ENCODE peak calls at places on chromosomes 3 and 15, in nine cellular contexts. S is endothelial cell; V is CD8-positive, alpha-beta T cell; J is A549; M is fibroblast of lung; O is heart right ventricle; K is dorsolateral prefrontal cortex; W is foreskin fibroblast; P is AG10803. F is an unnamed sample.
A peak's percentile ranks its signal among the peaks of the same experiment; 100 is the strongest.

GRCh38 chr15:88776646-88777045 is 26.6 kb upstream of the ACAN start:
- DNase-seq in S (no peak), V (no peak), J (no peak), M (no peak), O (no peak), K (peak; percentile 59), W (no peak), P (no peak), F (no peak)

GRCh38 chr3:7709383-7710082 is 792.1 kb upstream of the LMCD1 start:
- DNase-seq in S (no peak), V (no peak), J (no peak), M (peak; percentile 81), O (no peak), K (no peak), W (no peak), P (no peak), F (no peak)

GRCh38 chr3:10986592-10986991 is 6.0 kb upstream of the SLC6A1 start:
- DNase-seq in S (no peak), V (no peak), J (no peak), M (no peak), O (no peak), K (no peak), W (no peak), P (no peak), F (no peak)

GRCh38 chr3:32506466-32506865 is 3.8 kb upstream of the CMTM6 start:
- DNase-seq in S (no peak), V (no peak), J (no peak), M (no peak), O (no peak), K (no peak), W (no peak), P (no peak), F (no peak)

GRCh38 chr15:91852741-91853500 is 587 bp upstream of the SLCO3A1 start:
- DNase-seq in S (peak; percentile 76), V (peak; percentile 72), J (peak; percentile 79), M (peak; percentile 62), O (peak; percentile 83), K (peak; percentile 84), W (peak; percentile 9), P (peak; percentile 65), F (peak; percentile 51)

GRCh38 chr3:14508966-14509795 is 31.0 kb downstream of the GRIP2 start:
- DNase-seq in S (peak; percentile 85), V (peak; percentile 62), J (peak; percentile 48), M (peak; percentile 12), O (peak; percentile 69), K (peak; percentile 65), W (no peak), P (peak; percentile 13), F (peak; percentile 89)

GRCh38 chr3:76107935-76108570 is 322.7 kb upstream of the ZNF717 start:
- DNase-seq in S (peak; percentile 28), V (no peak), J (peak; percentile 16), M (peak; percentile 38), O (no peak), K (no peak), W (no peak), P (peak; percentile 46), F (no peak)

GRCh38 chr3:151751161-151751560 is 17.4 kb downstream of the AADACL2 start:
- DNase-seq in S (no peak), V (no peak), J (no peak), M (peak; percentile 29), O (no peak), K (no peak), W (peak; percentile 69), P (peak; percentile 89), F (no peak)

GRCh38 chr3:37532168-37532567 is 329.5 kb upstream of the CTDSPL start:
- DNase-seq in S (no peak), V (no peak), J (no peak), M (no peak), O (no peak), K (no peak), W (no peak), P (no peak), F (no peak)

GRCh38 chr3:37536799-37537311 is 324.8 kb upstream of the CTDSPL start:
- DNase-seq in S (no peak), V (no peak), J (no peak), M (no peak), O (no peak), K (no peak), W (no peak), P (no peak), F (no peak)

GRCh38 chr3:37537914-37538691 is 323.6 kb upstream of the CTDSPL start:
- DNase-seq in S (no peak), V (no peak), J (no peak), M (no peak), O (peak; percentile 24), K (no peak), W (no peak), P (no peak), F (no peak)

GRCh38 chr3:37534940-37535339 is 326.7 kb upstream of the CTDSPL start:
- DNase-seq in S (no peak), V (no peak), J (no peak), M (no peak), O (no peak), K (no peak), W (no peak), P (no peak), F (no peak)

DNA sequence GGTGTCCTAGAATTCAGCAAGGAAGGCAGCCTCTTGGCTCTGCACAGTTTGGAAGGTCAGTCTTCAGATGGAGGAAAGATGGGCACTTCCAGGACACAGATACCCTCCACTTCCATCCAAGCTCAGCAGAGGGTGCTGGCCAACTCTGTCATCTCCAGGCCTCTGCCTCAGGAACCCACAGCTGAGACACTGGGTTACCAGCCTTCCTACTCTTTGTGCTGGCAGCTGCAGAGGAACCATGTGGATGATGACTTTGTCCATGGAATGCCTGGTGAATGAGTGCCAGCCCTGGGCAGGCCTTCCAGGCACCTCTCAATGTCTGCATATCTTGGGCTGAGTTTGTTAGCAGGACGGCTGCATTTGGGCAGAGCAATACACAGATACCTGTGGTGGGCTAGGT is 325.6 kb upstream of the CTDSPL start:
- DNase-seq in S (no peak), V (no peak), J (no peak), M (no peak), O (peak; percentile 50), K (no peak), W (no peak), P (no peak), F (no peak)
- TF ChIP-seq CTCF in S (no peak), V (no peak), J (no peak), M (no peak), O (no peak), K (no peak), W (no peak), P (no peak), F (no peak)

GRCh38 chr3:25781758-25782594 is 1.3 kb downstream of the NGLY1 start:
- DNase-seq in S (no peak), V (no peak), J (no peak), M (no peak), O (no peak), K (no peak), W (no peak), P (no peak), F (no peak)

GRCh38 chr3:25781145-25781757 is 2.0 kb downstream of the NGLY1 start:
- DNase-seq in S (no peak), V (no peak), J (no peak), M (no peak), O (no peak), K (no peak), W (no peak), P (no peak), F (no peak)

GRCh38 chr3:25783661-25784512 is 644 bp upstream of the NGLY1 start:
- DNase-seq in S (no peak), V (no peak), J (peak; percentile 56), M (peak; percentile 41), O (peak; percentile 52), K (peak; percentile 70), W (peak; percentile 29), P (peak; percentile 25), F (peak; percentile 55)

GRCh38 chr3:25782636-25782937 is 656 bp downstream of the NGLY1 start:
- DNase-seq in S (no peak), V (no peak), J (no peak), M (no peak), O (no peak), K (no peak), W (no peak), P (no peak), F (no peak)

DNA sequence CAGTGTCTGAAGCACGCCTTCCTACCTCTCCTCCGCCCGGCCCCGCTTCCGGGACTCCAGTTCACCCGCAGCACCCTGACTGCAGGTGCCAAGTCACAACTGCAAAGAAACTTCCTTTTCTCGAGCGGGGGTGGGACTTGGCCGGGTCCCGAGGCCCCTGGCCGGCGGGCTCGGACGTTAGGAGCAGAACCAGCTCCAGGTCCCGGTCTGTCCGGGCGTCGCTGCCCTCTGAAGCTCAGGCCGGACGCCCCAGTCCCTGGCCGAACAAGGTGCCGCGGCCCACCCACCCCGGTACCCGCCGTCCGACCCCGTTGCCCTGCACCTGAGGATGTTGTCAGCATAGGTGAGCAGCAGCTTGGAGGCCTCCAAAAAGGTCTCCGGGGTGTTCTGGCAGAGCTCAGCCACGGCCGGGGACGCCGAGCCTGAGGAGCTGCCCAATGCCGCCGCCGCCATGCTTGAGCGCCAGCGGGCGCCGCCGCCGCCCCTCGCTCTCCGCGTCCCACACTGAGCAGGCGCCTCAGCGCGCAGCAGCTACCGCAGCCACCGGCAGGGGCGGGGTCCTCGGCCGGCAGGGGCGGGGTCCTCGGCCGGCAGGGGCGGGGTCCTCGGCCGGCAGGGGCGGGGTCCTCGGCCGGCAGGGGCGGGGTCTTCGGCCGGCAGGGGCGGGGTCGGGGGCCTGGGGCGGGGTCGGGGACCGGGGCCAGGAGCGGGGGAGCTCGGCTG is at the start of gene NGLY1:
- DNase-seq in S (peak; percentile 88), V (peak; percentile 81), J (peak; percentile 83), M (peak; percentile 78), O (peak; percentile 81), K (peak; percentile 90), W (peak; percentile 81), P (peak; percentile 81), F (peak; percentile 64)
- TF ChIP-seq CTCF in S (peak; percentile 44), V (no peak), J (no peak), M (no peak), O (peak; percentile 14), K (peak; percentile 43), W (no peak), P (no peak), F (no peak)

DNA sequence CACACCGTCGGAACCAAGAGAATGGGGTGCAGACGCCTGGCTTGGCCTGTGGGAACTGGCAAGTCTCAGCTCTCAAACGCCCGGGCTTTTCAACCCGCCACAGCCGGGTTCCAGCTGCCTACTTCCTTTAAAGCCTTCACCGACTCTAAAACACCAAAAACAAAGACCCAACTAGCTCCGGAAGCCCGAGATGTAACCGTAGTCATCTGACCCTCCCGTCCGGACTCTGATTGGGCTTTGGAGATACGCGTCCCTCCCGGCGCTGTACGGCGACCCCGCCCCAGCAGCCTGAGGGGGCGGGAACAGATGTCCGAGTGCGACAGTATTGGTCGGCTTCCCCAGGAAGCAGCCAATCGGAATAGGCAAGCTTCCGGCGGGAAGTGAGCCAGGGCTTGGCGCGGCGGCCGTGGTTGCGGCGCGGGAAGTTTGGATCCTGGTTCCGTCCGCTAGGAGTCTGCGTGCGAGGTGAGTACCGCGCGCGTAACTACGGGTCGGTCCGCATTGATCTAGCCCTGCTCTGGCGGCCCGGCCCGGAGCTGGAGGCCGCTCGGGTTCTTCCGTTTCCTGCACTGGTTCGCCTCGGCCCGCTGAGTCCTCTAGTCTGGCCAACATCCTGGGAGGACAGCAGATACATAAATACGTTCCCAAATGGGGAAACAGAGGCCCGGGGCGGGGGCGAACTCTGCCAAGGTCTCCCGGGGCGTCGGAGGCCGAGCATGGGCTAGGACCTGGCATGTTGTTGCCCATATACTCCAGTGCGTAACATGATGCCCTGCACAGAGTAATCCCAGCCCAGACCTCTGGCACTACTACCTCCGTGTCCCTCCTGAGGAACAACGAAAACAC is at the start of gene BLM:
- DNase-seq in S (peak; percentile 91), V (peak; percentile 92), J (peak; percentile 98), M (peak; percentile 97), O (peak; percentile 95), K (peak; percentile 97), W (peak; percentile 97), P (peak; percentile 96), F (peak; percentile 83)
- TF ChIP-seq CTCF in S (peak; percentile 56), V (peak; percentile 21), J (no peak), M (peak; percentile 27), O (peak; percentile 43), K (peak; percentile 57), W (peak; percentile 31), P (peak; percentile 17), F (peak; percentile 5)

GRCh38 chr15:42603978-42604377 is 28.6 kb downstream of the STARD9 start:
- DNase-seq in S (no peak), V (no peak), J (no peak), M (no peak), O (no peak), K (no peak), W (no peak), P (no peak), F (no peak)
- TF ChIP-seq CTCF in S (no peak), V (no peak), J (no peak), M (no peak), O (no peak), K (no peak), W (no peak), P (no peak), F (no peak)